ENCODE peak calls at places on chromosomes 6 and 20, in four cellular contexts. W, G, F and R are unnamed samples. For H3K9me3, the result is how much of the 10 kb centered on the place peaks cover.

GRCh38 chr6:17583811-17584210 is 16.3 kb upstream of the FAM8A1 start:
- DNase-seq in G (peak), F (no peak), W (peak), R (no peak)

GRCh38 chr6:132412656-132413500 is 11.6 kb upstream of the MOXD1 start:
- DNase-seq in G (no peak), F (no peak), W (no peak), R (no peak)

GRCh38 chr6:16184129-16184528 is 54.3 kb upstream of the GMPR start:
- DNase-seq in W (peak), F (no peak), G (no peak), R (no peak)

GRCh38 chr6:19869464-19869863 is 32.3 kb downstream of the ID4 start:
- DNase-seq in W (no peak), F (no peak), G (no peak), R (no peak)

GRCh38 chr20:58751956-58752355 is 59.4 kb downstream of the NPEPL1 start:
- DNase-seq in F (no peak), G (no peak), W (no peak), R (no peak)

GRCh38 chr6:168300975-168301647 is 18.5 kb downstream of the DACT2 start:
- DNase-seq in F (no peak), W (no peak), G (no peak), R (no peak)

GRCh38 chr6:133553652-133554051 is 312.5 kb downstream of the EYA4 start:
- DNase-seq in G (peak), W (peak), F (peak), R (no peak)

GRCh38 chr6:38713812-38714211 is 1.3 kb upstream of the DNAH8 start:
- DNase-seq in F (no peak), G (no peak), W (no peak), R (no peak)

GRCh38 chr6:39407446-39407993 is 85.0 kb upstream of the KCNK16 start:
- DNase-seq in W (no peak), G (no peak), F (no peak), R (no peak)

GRCh38 chr20:49424536-49424935 is 57.9 kb downstream of the KCNB1 start:
- DNase-seq in F (no peak), W (no peak), G (peak), R (no peak)

GRCh38 chr20:21901470-21902275 is 196.2 kb downstream of the PAX1 start:
- DNase-seq in W (no peak), G (no peak), F (no peak), R (peak)

GRCh38 chr6:137928286-137928685 is 61.2 kb downstream of the TNFAIP3 start:
- DNase-seq in F (no peak), G (no peak), W (no peak), R (no peak)

GRCh38 chr6:32112436-32112980 is 3.4 kb upstream of the TNXB start:
- DNase-seq in W (peak), F (no peak), G (no peak), R (peak)

GRCh38 chr20:51175156-51175555 is 152.2 kb upstream of the KCNG1 start:
- DNase-seq in F (no peak), G (no peak), W (no peak), R (no peak)

GRCh38 chr20:53492212-53492611 is 101.4 kb downstream of the ZNF217 start:
- DNase-seq in G (no peak), W (no peak), F (no peak), R (no peak)

GRCh38 chr6:15436451-15436850 is 190.6 kb downstream of the JARID2 start:
- DNase-seq in F (no peak), G (no peak), W (no peak), R (no peak)

GRCh38 chr6:1639430-1639829 is 29.7 kb downstream of the FOXC1 start:
- DNase-seq in W (no peak), G (no peak), F (no peak), R (no peak)

GRCh38 chr6:118980063-118980462 is 45.1 kb upstream of the MCM9 start:
- DNase-seq in G (no peak), F (no peak), W (peak), R (no peak)

GRCh38 chr6:85552652-85553051 is 41.0 kb downstream of the SNX14 start:
- DNase-seq in G (no peak), W (no peak), F (no peak), R (no peak)

GRCh38 chr6:82015043-82015442 is 232.5 kb downstream of the IBTK start:
- DNase-seq in F (no peak), G (no peak), W (no peak), R (no peak)

GRCh38 chr6:170004585-170005210 is 253.3 kb downstream of the ERMARD start:
- DNase-seq in G (no peak), W (no peak), F (no peak), R (no peak)
- H3K9me3 ChIP-seq in G (under half), W (under half), F (under half), R (under half)

DNA sequence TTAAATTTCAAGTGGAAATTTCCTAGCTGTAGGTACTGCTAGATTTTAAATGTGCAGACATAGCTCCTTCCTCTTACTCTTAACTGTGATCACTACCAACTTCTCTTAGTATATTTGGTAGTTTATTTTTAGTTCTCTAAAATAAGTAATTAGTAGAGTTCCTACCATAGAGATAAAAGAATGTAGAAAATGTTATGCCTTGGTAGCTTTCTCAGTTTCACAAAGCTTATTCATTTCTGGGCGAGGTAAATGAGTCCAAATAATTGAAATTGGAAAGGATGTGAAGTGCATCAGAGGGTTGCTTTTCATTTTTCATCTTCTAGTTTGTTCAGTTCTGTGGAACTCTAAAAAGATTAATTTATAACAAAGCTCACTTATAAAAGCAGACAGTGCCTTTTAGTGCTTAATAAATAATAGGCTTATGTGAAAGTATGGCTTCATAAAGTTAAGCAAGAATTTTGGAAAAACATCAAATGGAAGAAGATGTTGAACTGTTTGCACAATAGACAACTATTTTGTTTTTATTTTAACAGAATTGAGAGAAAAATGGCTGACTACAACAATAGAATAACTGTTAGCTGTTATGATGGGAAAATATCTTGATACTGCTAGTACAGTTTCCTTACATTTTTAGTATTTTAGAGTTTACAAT is 303.7 kb downstream of the UTRN start:
- DNase-seq in F (no peak), G (no peak), W (no peak), R (no peak)
- H3K27ac ChIP-seq in F (no peak), G (no peak), W (no peak), R (no peak)

GRCh38 chr20:15965165-15965564 is 608.1 kb downstream of the KIF16B start:
- DNase-seq in G (no peak), W (no peak), F (no peak), R (no peak)
- H3K9me3 ChIP-seq in G (under half), W (under half), F (under half), R (under half)

GRCh38 chr20:38129893-38130609 is 35.0 kb downstream of the TGM2 start:
- DNase-seq in G (no peak), F (no peak), W (no peak), R (no peak)

GRCh38 chr20:38127011-38127621 is 38.0 kb downstream of the TGM2 start:
- DNase-seq in G (peak), W (peak), F (peak), R (no peak)

GRCh38 chr20:38129248-38129865 is 35.7 kb downstream of the TGM2 start:
- DNase-seq in W (no peak), F (no peak), G (no peak), R (no peak)

GRCh38 chr20:38127920-38128528 is 37.0 kb downstream of the TGM2 start:
- DNase-seq in W (no peak), F (peak), G (no peak), R (no peak)

GRCh38 chr20:38128691-38129090 is 36.4 kb downstream of the TGM2 start:
- DNase-seq in G (no peak), F (no peak), W (no peak), R (no peak)
- H3K27ac ChIP-seq in G (no peak), F (no peak), W (no peak), R (peak)

DNA sequence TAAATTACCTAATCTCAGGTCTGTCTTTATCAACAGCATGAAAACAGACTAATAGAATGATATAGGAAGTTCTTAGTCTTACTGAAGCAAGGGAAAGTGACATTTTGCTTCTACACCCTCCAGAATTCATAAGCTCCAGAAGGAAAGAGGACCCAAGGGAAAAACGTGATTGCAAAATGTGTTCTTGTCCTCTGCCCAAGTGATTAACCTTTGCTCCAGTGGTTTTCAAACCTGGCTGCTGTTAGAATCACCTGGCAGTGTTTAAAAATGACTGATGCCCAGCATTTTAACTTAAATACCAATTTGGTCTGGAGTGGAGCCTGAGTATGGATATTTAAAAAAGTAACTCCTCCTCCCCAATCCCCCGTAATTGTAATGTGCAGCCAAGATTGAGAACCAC is 191.4 kb downstream of the SLC16A10 start:
- DNase-seq in G (no peak), F (no peak), W (no peak), R (no peak)
- H3K9me3 ChIP-seq in G (under half), F (under half), W (under half), R (under half)

DNA sequence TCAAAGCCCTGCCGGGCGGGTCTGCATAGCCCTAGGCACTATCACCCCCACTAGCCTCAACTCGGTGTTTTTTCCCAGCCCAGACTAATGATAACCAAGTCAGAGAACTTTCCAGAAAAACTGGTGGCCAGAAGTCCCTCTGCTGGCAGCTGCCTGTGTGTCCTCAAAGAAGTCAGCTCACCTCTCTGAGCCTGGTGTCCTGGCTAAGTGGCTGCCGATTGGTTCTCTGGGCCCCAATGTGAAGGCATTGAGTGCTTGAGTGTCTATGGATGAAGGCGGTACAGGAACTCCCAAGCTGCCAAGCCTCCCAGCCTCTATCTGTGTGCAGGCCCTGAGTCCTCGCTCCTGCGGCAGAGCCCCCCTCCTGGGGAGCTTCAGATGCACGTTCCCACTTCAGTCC is 355.6 kb downstream of the TAF4 start:
- DNase-seq in F (no peak), G (no peak), W (no peak), R (no peak)
- H3K27ac ChIP-seq in F (no peak), G (no peak), W (no peak), R (no peak)

DNA sequence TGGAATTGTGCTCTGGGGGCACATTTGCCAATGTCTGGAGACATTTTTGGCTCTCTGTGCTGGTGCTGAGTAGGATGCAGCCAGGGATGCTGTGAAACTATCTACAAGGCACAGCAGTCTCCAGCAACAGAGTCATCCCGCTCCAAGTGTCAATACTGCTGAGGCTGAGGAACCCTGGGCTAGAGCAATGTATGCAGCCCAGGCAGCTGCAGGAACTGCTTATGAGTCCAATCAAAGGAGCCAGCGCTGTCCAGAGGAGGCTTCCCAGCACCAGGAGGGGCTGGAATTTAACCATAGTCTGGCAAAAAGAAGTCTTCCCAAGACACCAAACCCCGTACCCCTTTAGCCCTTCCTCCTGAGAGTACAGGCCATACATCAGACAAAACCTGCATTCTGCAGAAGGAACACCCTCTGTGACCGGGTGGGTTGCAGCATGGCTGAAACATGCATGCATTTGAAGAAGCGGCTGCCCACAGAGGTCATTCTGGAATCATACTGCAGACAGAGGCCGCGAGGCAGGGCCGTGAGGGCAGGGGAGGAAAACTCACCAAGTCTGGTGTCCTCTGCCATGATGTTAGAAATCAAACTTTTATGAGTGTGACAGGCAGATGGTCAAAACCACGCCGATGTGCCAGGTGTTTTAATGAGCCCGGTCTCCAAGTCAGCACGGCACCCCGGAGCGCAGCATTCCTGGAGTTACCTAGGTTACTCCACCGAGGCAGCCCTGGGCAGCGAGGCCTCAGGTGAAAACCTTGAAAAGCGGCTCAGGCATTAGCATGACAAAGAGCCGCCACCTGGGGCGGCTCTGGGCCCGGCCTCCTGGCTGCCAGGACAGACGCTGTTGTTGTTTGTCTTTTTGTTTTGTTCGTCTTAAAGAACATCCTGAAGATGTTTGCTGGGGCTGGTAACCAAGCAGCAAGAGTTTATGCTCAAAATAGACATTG is 255.4 kb downstream of the ERMARD start:
- DNase-seq in W (no peak), F (no peak), G (no peak), R (no peak)
- H3K9me3 ChIP-seq in W (under half), F (under half), G (under half), R (under half)

GRCh38 chr20:62796699-62797491 is 622 bp downstream of the MRGBP start:
- DNase-seq in W (no peak), G (no peak), F (peak), R (no peak)
- H3K27ac ChIP-seq in W (no peak), G (peak), F (peak), R (peak)

DNA sequence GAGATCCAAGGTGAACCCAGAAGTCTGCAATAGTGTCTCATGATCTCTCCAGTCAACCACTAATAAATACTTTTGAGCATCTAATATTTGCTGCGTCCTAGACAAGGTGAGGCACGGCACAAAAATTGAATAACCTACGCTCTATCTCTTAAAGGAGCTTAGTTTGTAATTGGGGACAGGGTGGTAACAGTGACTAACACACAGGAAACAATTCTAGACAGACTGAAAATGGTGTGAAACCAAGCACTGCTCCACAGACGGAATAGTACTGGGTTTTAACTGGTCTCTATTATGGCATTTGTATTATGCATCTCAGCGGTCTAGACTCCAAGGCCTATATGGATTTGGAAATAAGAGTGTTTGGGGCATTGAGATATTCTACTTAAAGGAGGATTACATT is 120.1 kb downstream of the CLIC5 start:
- DNase-seq in W (no peak), F (no peak), G (no peak), R (no peak)
- H3K9me3 ChIP-seq in W (under half), F (under half), G (under half), R (under half)